ENCODE peak calls at places on chromosomes 1 and 21, in four cellular contexts. One of them, this sample, is unnamed.

GRCh38 chr1:244151558-244151957 is 100.5 kb downstream of the ZBTB18 start:
- DNase-seq in esophagus squamous epithelium: no peak
- DNase-seq in HCT116: no peak
- DNase-seq in fibroblast of mammary gland: no peak
- DNase-seq in this sample: no peak

GRCh38 chr1:87279966-87280535 is 48.6 kb upstream of the LMO4 start:
- DNase-seq in esophagus squamous epithelium: no peak
- DNase-seq in HCT116: peak; percentile 10
- DNase-seq in fibroblast of mammary gland: peak; percentile 43
- DNase-seq in this sample: no peak

GRCh38 chr21:42471206-42471605 is 24.8 kb downstream of the RSPH1 start:
- DNase-seq in esophagus squamous epithelium: no peak
- DNase-seq in HCT116: no peak
- DNase-seq in fibroblast of mammary gland: no peak
- DNase-seq in this sample: no peak

GRCh38 chr1:27872059-27872801 is at the start of gene THEMIS2:
- DNase-seq in esophagus squamous epithelium: no peak
- DNase-seq in HCT116: no peak
- DNase-seq in fibroblast of mammary gland: peak; percentile 14
- DNase-seq in this sample: peak; percentile 82

GRCh38 chr21:45253180-45253579 is 34.5 kb downstream of the POFUT2 start:
- DNase-seq in esophagus squamous epithelium: no peak
- DNase-seq in HCT116: no peak
- DNase-seq in fibroblast of mammary gland: no peak
- DNase-seq in this sample: no peak

GRCh38 chr21:41767606-41768370 is 936 bp upstream of the RIPK4 start:
- DNase-seq in esophagus squamous epithelium: no peak
- DNase-seq in HCT116: no peak
- DNase-seq in fibroblast of mammary gland: no peak
- DNase-seq in this sample: no peak

GRCh38 chr1:67793562-67793961 is 39.7 kb downstream of the GNG12 start:
- DNase-seq in esophagus squamous epithelium: no peak
- DNase-seq in HCT116: no peak
- DNase-seq in fibroblast of mammary gland: peak; percentile 49
- DNase-seq in this sample: no peak

GRCh38 chr1:160744287-160744857 is 5.3 kb downstream of the SLAMF7 start:
- DNase-seq in esophagus squamous epithelium: no peak
- DNase-seq in HCT116: no peak
- DNase-seq in fibroblast of mammary gland: no peak
- DNase-seq in this sample: no peak

GRCh38 chr21:38857152-38857825 is 51.6 kb downstream of the ETS2 start:
- DNase-seq in esophagus squamous epithelium: no peak
- DNase-seq in HCT116: no peak
- DNase-seq in fibroblast of mammary gland: no peak
- DNase-seq in this sample: no peak

GRCh38 chr1:170620164-170620563 is 43.8 kb upstream of the PRRX1 start:
- DNase-seq in esophagus squamous epithelium: no peak
- DNase-seq in HCT116: no peak
- DNase-seq in fibroblast of mammary gland: peak; percentile 81
- DNase-seq in this sample: no peak

GRCh38 chr1:26831059-26831458 is 4.6 kb downstream of the ZDHHC18 start:
- DNase-seq in esophagus squamous epithelium: no peak
- DNase-seq in HCT116: no peak
- DNase-seq in fibroblast of mammary gland: no peak
- DNase-seq in this sample: no peak

GRCh38 chr1:26829214-26829911 is 2.9 kb downstream of the ZDHHC18 start:
- DNase-seq in esophagus squamous epithelium: no peak
- DNase-seq in HCT116: no peak
- DNase-seq in fibroblast of mammary gland: no peak
- DNase-seq in this sample: no peak

GRCh38 chr1:26832249-26832960 is 5.9 kb downstream of the ZDHHC18 start:
- DNase-seq in esophagus squamous epithelium: no peak
- DNase-seq in HCT116: no peak
- DNase-seq in fibroblast of mammary gland: no peak
- DNase-seq in this sample: no peak

GRCh38 chr1:26833432-26834405 is 7.2 kb downstream of the ZDHHC18 start:
- DNase-seq in esophagus squamous epithelium: peak; percentile 48
- DNase-seq in HCT116: no peak
- DNase-seq in fibroblast of mammary gland: no peak
- DNase-seq in this sample: peak; percentile 74

DNA sequence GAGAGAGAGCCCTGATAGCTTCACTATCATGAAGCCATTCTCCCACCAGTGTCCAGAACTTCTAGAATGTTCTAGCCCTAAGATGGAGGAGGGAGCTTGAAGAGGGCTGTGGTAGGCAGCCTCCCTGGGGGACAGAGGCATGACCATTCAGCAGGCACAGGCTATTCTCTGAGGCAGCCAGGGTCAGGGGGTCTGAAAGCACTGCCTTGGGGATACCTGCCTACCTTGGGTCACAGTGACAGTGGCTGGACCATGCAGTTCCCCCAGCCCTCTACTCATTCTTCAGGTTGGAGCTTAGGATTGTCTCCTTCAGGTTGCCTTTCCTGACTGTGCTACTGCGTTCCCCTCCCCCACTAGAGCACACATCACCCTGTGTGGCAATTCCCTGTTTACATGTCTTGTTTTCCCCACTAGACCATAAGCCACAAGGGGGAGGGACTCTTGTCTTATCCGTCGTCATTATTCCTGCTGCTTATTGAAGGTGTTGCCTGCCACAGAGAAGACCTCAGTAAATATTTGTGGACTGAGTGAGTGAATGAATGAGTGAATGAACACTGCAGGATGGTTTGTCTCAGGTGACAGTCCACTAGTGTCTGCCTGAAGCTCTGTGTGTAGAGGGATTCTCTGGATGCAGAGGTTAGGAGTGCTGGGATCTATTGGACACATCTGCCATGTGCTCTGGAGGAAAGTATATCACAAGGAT is 5.2 kb downstream of the ZDHHC18 start:
- DNase-seq in esophagus squamous epithelium: no peak
- DNase-seq in HCT116: no peak
- DNase-seq in fibroblast of mammary gland: peak; percentile 41
- DNase-seq in this sample: no peak
- H3K4me3 ChIP-seq in esophagus squamous epithelium: no peak overlapping the region
- H3K4me3 ChIP-seq in HCT116: no peak overlapping the region
- H3K4me3 ChIP-seq in fibroblast of mammary gland: no peak overlapping the region
- H3K4me3 ChIP-seq in this sample: no peak overlapping the region

GRCh38 chr1:64664287-64664686 is 80.6 kb upstream of the RAVER2 start:
- DNase-seq in esophagus squamous epithelium: no peak
- DNase-seq in HCT116: no peak
- DNase-seq in fibroblast of mammary gland: no peak
- DNase-seq in this sample: no peak

GRCh38 chr1:64669098-64669675 is 75.7 kb upstream of the RAVER2 start:
- DNase-seq in esophagus squamous epithelium: no peak
- DNase-seq in HCT116: no peak
- DNase-seq in fibroblast of mammary gland: no peak
- DNase-seq in this sample: no peak

GRCh38 chr1:64659478-64659877 is 85.4 kb upstream of the RAVER2 start:
- DNase-seq in esophagus squamous epithelium: no peak
- DNase-seq in HCT116: no peak
- DNase-seq in fibroblast of mammary gland: no peak
- DNase-seq in this sample: no peak

DNA sequence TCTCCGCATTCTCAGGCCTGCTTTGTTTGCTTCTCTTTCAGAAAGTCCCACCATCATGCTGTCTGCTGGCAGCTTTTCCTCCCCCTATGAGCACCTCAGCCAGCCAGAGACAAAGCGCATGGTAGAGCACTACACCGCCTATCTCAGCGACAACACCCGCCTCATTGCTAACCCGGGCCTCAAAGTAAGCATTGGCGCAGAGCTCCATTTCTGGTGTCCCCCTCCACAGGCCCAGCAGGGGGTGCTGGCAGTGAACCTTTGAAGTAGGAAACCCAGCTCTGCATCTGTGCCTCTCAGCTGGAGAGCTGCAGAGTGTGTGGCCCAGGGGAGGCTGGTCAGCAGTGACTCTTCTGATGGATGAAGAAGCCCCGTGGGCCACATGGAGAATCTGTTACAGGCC is 81.2 kb upstream of the RAVER2 start:
- DNase-seq in esophagus squamous epithelium: no peak
- DNase-seq in HCT116: no peak
- DNase-seq in fibroblast of mammary gland: peak; percentile 25
- DNase-seq in this sample: no peak
- TF ChIP-seq CTCF in esophagus squamous epithelium: no peak
- TF ChIP-seq CTCF in HCT116: no peak
- TF ChIP-seq CTCF in fibroblast of mammary gland: peak; percentile 29
- TF ChIP-seq CTCF in this sample: no peak

GRCh38 chr1:223209992-223210785 is 67.1 kb upstream of the TLR5 start:
- DNase-seq in esophagus squamous epithelium: no peak
- DNase-seq in HCT116: no peak
- DNase-seq in fibroblast of mammary gland: no peak
- DNase-seq in this sample: no peak

GRCh38 chr1:223214272-223214807 is 71.3 kb upstream of the TLR5 start:
- DNase-seq in esophagus squamous epithelium: no peak
- DNase-seq in HCT116: no peak
- DNase-seq in fibroblast of mammary gland: no peak
- DNase-seq in this sample: no peak

GRCh38 chr1:223210786-223211115 is 67.7 kb upstream of the TLR5 start:
- DNase-seq in esophagus squamous epithelium: no peak
- DNase-seq in HCT116: no peak
- DNase-seq in fibroblast of mammary gland: peak; percentile 35
- DNase-seq in this sample: no peak

GRCh38 chr1:223211323-223211985 is 68.4 kb upstream of the TLR5 start:
- DNase-seq in esophagus squamous epithelium: no peak
- DNase-seq in HCT116: no peak
- DNase-seq in fibroblast of mammary gland: no peak
- DNase-seq in this sample: no peak

DNA sequence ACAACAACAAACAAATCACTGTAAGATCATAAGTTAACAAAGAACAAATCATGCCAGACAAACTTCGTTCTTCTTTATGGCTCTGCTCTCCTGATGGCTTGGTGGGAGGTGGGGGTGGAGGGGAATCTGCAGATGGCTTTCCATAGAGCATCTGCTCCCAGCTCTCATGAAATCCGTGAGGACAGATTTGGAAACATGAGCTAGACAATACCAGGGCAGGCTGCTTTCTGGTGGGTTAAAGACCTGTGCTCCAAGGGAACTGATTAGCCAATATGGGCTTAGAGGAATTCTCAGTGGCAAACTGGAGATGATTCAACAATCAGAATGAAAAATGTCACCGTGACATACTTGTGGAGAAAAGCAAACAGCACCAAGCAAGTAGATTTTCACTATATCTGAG is 69.4 kb upstream of the TLR5 start:
- DNase-seq in esophagus squamous epithelium: no peak
- DNase-seq in HCT116: no peak
- DNase-seq in fibroblast of mammary gland: no peak
- DNase-seq in this sample: no peak
- H3K4me3 ChIP-seq in esophagus squamous epithelium: no peak overlapping the region
- H3K4me3 ChIP-seq in HCT116: no peak overlapping the region
- H3K4me3 ChIP-seq in fibroblast of mammary gland: no peak overlapping the region
- H3K4me3 ChIP-seq in this sample: no peak overlapping the region

GRCh38 chr1:24094554-24094953 is 17.4 kb downstream of the MYOM3 start:
- DNase-seq in esophagus squamous epithelium: no peak
- DNase-seq in HCT116: no peak
- DNase-seq in fibroblast of mammary gland: no peak
- DNase-seq in this sample: no peak
- TF ChIP-seq CTCF in esophagus squamous epithelium: no peak
- TF ChIP-seq CTCF in HCT116: no peak
- TF ChIP-seq CTCF in fibroblast of mammary gland: no peak
- TF ChIP-seq CTCF in this sample: no peak

GRCh38 chr1:50527249-50527986 is 104.2 kb upstream of the DMRTA2 start:
- DNase-seq in esophagus squamous epithelium: no peak
- DNase-seq in HCT116: no peak
- DNase-seq in fibroblast of mammary gland: no peak
- DNase-seq in this sample: no peak
- H3K4me3 ChIP-seq in esophagus squamous epithelium: no peak overlapping the region
- H3K4me3 ChIP-seq in HCT116: no peak overlapping the region
- H3K4me3 ChIP-seq in fibroblast of mammary gland: no peak overlapping the region
- H3K4me3 ChIP-seq in this sample: no peak overlapping the region

DNA sequence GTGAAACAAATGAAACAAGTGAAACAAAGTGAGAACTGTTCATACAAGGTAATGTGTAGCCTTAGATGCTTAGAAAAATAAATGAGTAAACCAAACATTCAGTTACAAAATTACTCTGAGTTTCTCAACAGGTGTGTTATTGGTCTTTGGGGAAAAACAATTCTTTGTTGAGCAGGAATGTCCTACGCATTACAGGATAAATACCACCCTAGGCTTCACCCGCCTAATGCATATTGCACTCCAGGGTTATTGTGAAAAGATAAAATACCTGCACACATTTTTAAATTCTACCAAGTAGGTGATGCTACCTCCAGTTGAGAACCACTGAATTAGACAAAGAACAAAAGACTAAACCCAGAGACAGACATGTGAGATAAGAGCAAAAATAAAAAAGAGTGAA is 72.2 kb downstream of the ADAMTS1 start:
- DNase-seq in esophagus squamous epithelium: no peak
- DNase-seq in HCT116: no peak
- DNase-seq in fibroblast of mammary gland: no peak
- DNase-seq in this sample: no peak
- TF ChIP-seq CTCF in esophagus squamous epithelium: no peak
- TF ChIP-seq CTCF in HCT116: no peak
- TF ChIP-seq CTCF in fibroblast of mammary gland: no peak
- TF ChIP-seq CTCF in this sample: no peak

GRCh38 chr1:204287466-204287881 is 72.3 kb downstream of the PLEKHA6 start:
- DNase-seq in esophagus squamous epithelium: no peak
- DNase-seq in HCT116: no peak
- DNase-seq in fibroblast of mammary gland: no peak
- DNase-seq in this sample: no peak
- H3K4me3 ChIP-seq in esophagus squamous epithelium: no peak overlapping the region
- H3K4me3 ChIP-seq in HCT116: peak overlapping the region; percentile 30
- H3K4me3 ChIP-seq in fibroblast of mammary gland: no peak overlapping the region
- H3K4me3 ChIP-seq in this sample: peak overlapping the region; percentile 53

DNA sequence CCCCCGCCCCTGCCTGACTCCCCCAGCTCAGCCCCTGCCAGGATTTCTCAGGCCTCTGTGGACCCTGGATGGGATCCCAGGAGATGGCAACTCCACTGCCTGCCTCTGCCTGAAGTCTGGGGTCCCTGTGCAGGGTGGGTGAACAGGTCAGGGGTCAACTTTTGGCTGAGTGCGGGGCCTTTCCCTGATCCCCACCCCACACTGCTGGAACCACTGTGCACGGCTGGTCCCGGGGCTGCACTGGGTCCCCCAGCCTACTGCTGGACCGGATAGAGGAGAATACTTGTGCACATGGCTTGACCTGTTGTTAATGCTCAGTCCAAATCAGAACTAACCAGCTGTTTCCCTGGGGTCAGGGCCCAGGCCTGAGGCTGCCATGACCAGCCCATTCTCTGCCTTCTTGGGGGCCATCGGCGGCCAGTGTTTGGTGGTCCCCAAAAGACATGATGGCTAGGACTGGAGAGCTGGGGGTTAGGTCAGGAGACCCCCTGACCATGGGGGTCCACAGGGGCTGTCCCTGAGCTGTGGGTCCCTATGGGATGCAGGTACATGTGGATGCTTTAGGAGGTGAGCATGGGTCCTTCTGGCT is 19.2 kb upstream of the ZNF678 start:
- DNase-seq in esophagus squamous epithelium: no peak
- DNase-seq in HCT116: no peak
- DNase-seq in fibroblast of mammary gland: no peak
- DNase-seq in this sample: no peak
- TF ChIP-seq CTCF in esophagus squamous epithelium: no peak
- TF ChIP-seq CTCF in HCT116: no peak
- TF ChIP-seq CTCF in fibroblast of mammary gland: no peak
- TF ChIP-seq CTCF in this sample: no peak